ENCODE peak calls at places on chromosomes 11 and 22, in eight cellular contexts. K, I, N, G, D, X, P and R are unnamed samples.

GRCh38 chr11:128607819-128608218 is 20.5 kb upstream of the ETS1 start:
- DNase-seq in X (no peak), N (no peak), P (no peak), G (no peak), D (no peak), I (peak), K (no peak), R (no peak)

GRCh38 chr11:128544625-128545024 is 42.7 kb downstream of the ETS1 start:
- DNase-seq in X (no peak), N (no peak), K (peak), I (no peak), P (no peak), G (no peak), D (peak), R (no peak)

GRCh38 chr22:37985751-37986281 is 1.5 kb upstream of the SOX10 start:
- DNase-seq in N (no peak), D (no peak), P (no peak), G (no peak), X (no peak), K (no peak), I (no peak), R (no peak)

GRCh38 chr22:22519591-22519990 is 479 bp downstream of the ZNF280A start:
- DNase-seq in G (peak), P (no peak), I (no peak), D (no peak), K (no peak), X (peak), N (no peak), R (no peak)

GRCh38 chr11:9688716-9689511 is 25.0 kb downstream of the SWAP70 start:
- DNase-seq in I (no peak), G (no peak), N (no peak), P (no peak), K (peak), D (peak), X (peak), R (peak)

GRCh38 chr11:129290966-129291365 is 84.7 kb upstream of the BARX2 start:
- DNase-seq in D (no peak), N (no peak), P (no peak), I (no peak), X (no peak), G (no peak), K (no peak), R (no peak)

GRCh38 chr11:16173798-16174197 is 182.5 kb downstream of the SOX6 start:
- DNase-seq in G (no peak), K (no peak), X (no peak), N (no peak), P (no peak), I (no peak), D (no peak), R (no peak)

GRCh38 chr11:123235117-123235686 is 40.2 kb upstream of the CLMP start:
- DNase-seq in I (peak), G (peak), X (peak), K (no peak), P (peak), D (peak), N (no peak), R (no peak)

GRCh38 chr22:50201191-50202129 is 649 bp downstream of the SELENOO start:
- DNase-seq in X (peak), D (peak), P (no peak), G (peak), N (no peak), K (no peak), I (no peak), R (no peak)

GRCh38 chr11:17805043-17805442 is 70.5 kb downstream of the KCNC1 start:
- DNase-seq in K (no peak), X (no peak), G (no peak), D (no peak), I (no peak), P (no peak), N (no peak), R (no peak)

GRCh38 chr11:100863080-100863581 is 176.0 kb downstream of the ARHGAP42 start:
- DNase-seq in I (no peak), G (peak), K (peak), X (no peak), D (peak), P (peak), N (no peak), R (peak)

GRCh38 chr11:1896895-1897294 is 5.2 kb upstream of the PRR33 start:
- DNase-seq in X (peak), K (no peak), I (peak), D (no peak), N (no peak), P (no peak), G (no peak), R (no peak)

GRCh38 chr11:128524172-128524571 is 63.2 kb downstream of the ETS1 start:
- DNase-seq in I (no peak), N (no peak), G (no peak), X (no peak), P (no peak), K (no peak), D (no peak), R (no peak)

GRCh38 chr11:112368402-112368801 is 107.7 kb upstream of the PLET1 start:
- DNase-seq in K (no peak), D (no peak), G (no peak), I (no peak), N (no peak), X (no peak), P (no peak), R (no peak)

GRCh38 chr11:62444271-62444833 is 25.5 kb downstream of the SCGB1A1 start:
- DNase-seq in D (no peak), I (peak), K (peak), N (no peak), P (peak), X (no peak), G (no peak), R (peak)

GRCh38 chr11:11552688-11553087 is 69.1 kb downstream of the GALNT18 start:
- DNase-seq in G (no peak), K (no peak), I (peak), X (no peak), D (no peak), N (no peak), P (no peak), R (no peak)

GRCh38 chr11:117669062-117669461 is 128.0 kb downstream of the DSCAML1 start:
- DNase-seq in K (no peak), I (no peak), N (no peak), X (no peak), P (no peak), G (no peak), D (no peak), R (no peak)

GRCh38 chr11:110711776-110712642 is at the start of gene ARHGAP20:
- DNase-seq in K (peak), N (no peak), I (peak), D (peak), P (peak), X (peak), G (peak), R (peak)

GRCh38 chr11:30735946-30736345 is 149.8 kb upstream of the MPPED2 start:
- DNase-seq in N (no peak), I (no peak), K (no peak), X (no peak), P (no peak), D (no peak), G (no peak), R (no peak)

DNA sequence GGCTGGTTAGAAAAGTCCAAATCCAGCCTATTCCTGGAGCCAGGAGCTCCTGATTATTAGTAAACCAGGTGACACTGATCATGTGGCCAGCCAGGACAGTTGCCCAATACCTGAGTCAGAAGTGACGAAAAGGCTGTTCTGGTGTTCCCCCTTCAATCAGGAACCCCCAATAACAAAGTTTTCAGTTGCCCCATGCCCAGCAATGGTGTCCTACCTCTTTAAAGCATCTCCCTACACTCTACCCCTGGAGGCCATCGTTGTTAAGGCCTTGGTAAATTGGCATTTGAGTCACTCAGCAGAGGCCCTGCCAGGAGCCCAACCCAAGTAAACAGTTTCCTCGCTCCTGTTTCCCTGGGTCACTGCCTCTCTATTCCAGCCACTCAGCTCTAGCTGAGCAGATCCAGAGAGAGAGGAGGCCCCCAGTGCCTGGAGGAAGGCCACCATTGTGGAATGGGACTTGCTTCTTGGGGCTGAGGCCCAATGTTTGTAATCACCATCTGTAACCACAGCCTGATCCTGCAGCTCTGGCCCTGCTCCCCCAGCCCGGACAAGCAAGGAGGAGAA is 25.0 kb downstream of the ARHGAP1 start:
- DNase-seq in D (peak), G (no peak), X (no peak), K (peak), P (no peak), I (peak), N (no peak), R (peak)
- H3K9ac ChIP-seq in D (peak), G (peak), X (no peak), K (no peak), P (no peak), I (no peak), N (no peak), R (no peak)

DNA sequence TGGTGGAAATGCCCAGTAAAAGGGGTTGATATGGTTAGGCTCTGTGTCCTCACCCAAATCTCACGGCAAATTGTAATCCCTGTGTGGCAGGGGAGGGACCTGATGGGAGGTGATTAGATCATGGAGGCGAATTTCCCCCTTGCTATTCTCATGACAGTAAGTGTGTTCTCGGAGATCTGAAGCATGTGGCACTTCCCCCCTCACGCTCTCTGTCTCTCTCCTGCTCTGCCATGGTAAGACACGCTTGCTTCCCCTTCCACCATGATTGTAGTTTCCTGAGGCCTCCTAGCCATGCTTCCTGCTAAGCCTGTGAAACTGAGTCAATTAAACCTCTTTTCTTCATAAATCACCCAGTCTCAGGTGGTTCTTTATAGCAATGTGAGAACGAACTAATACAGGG is 37.4 kb downstream of the PACSIN2 start:
- DNase-seq in N (no peak), I (no peak), G (no peak), K (no peak), X (no peak), D (no peak), P (no peak), R (no peak)
- H3K9ac ChIP-seq in N (no peak), I (no peak), G (no peak), K (no peak), X (no peak), D (no peak), P (no peak), R (no peak)

GRCh38 chr22:29154364-29155048 is 51.2 kb upstream of the EMID1 start:
- DNase-seq in D (peak), K (peak), P (peak), I (peak), X (peak), N (peak), G (peak), R (peak)
- H3K9ac ChIP-seq in D (no peak), K (no peak), P (no peak), I (no peak), X (no peak), N (no peak), G (peak), R (no peak)

DNA sequence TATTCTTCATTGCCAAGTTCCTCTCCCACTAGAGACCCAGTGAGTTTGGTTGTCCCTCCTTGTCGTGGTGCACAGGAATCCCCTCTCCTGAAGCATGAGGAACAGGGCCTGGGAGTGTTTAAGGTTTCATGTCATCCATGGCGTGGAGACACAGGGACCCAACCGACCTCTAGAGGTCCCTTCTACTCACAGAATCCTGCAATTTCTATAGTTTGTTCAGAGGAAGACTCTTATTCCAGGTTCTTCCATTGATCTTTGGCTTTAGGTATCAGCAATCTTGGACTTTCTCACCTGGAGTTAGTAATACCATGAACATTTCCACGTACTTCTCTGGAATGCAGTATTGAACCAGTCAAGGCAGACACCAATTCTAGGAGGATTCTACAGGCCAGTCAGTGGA is 548.2 kb downstream of the NTM start:
- DNase-seq in D (no peak), X (peak), I (no peak), P (no peak), G (no peak), K (no peak), N (no peak), R (no peak)
- H3K9ac ChIP-seq in D (no peak), X (no peak), I (no peak), P (no peak), G (no peak), K (no peak), N (no peak), R (no peak)

DNA sequence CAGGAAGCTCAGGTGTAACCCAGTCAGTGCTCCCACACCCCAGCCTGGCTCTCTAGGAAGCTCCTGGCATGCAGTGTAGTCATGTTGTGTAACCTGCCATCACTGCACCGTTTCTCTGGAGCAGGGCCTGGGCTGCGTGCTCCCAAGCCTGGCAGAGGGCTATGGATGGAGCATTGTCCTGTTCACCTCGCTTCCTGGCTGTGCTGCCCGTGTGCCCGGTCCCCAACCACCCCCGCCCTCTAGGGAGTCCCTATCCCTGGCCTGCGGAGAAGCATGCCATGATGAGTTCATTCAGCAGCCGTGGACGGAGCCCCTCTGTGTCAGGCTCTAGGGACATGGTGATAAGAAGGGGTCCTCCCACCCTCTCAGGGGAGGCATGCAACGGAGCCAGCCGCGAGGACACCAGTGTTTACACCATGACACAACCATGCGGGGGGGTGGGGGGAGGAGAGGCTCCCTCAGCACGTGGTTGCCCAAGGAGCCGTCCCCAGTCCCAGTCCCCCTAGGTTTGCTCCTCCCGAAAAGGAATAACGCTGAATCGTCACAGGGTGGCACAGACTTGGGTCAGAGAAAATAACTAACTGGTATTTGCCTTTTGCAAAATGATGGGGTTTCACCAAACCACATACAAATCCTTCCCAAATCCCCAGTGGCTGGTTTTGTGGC is 73.1 kb downstream of the FBLN1 start:
- DNase-seq in P (peak), X (no peak), K (no peak), D (no peak), G (no peak), N (no peak), I (no peak), R (no peak)
- H3K9ac ChIP-seq in P (no peak), X (no peak), K (no peak), D (no peak), G (no peak), N (no peak), I (no peak), R (no peak)

GRCh38 chr22:23533771-23534191 is 46.3 kb downstream of the IGLL1 start:
- DNase-seq in I (peak), X (no peak), N (no peak), G (peak), D (no peak), K (no peak), P (peak), R (no peak)

GRCh38 chr22:23534201-23534850 is 45.8 kb downstream of the IGLL1 start:
- DNase-seq in K (no peak), P (peak), I (no peak), G (no peak), D (no peak), X (no peak), N (no peak), R (no peak)

GRCh38 chr22:23531966-23532735 is 47.9 kb downstream of the IGLL1 start:
- DNase-seq in P (peak), I (peak), D (no peak), N (no peak), K (no peak), G (no peak), X (no peak), R (no peak)

GRCh38 chr22:23532756-23533155 is 47.3 kb downstream of the IGLL1 start:
- DNase-seq in I (peak), X (no peak), D (no peak), P (peak), K (no peak), G (no peak), N (no peak), R (no peak)

GRCh38 chr22:23533328-23533762 is 46.7 kb downstream of the IGLL1 start:
- DNase-seq in X (peak), I (peak), N (peak), K (peak), G (peak), P (peak), D (peak), R (no peak)
- H3K9ac ChIP-seq in X (no peak), I (no peak), N (no peak), K (no peak), G (peak), P (no peak), D (no peak), R (no peak)